ENCODE peak calls at places on chromosomes 11 and 22, in seven cellular contexts. R is GM06990; U is CD4-positive, alpha-beta T cell; W is Peyer's patch; T is B cell; A is colonic mucosa; F is NB4. P is an unnamed sample.
A peak's percentile ranks its signal among the peaks of the same experiment; 100 is the strongest.

GRCh38 chr11:78170413-78170812 is 18.0 kb downstream of the KCTD21 start:
- DNase-seq in R (no peak), U (no peak), W (no peak), T (no peak), A (no peak), F (no peak), P (no peak)

GRCh38 chr22:40008726-40009125 is 14.0 kb downstream of the FAM83F start:
- DNase-seq in R (no peak), U (no peak), W (no peak), T (no peak), A (no peak), F (no peak), P (no peak)

GRCh38 chr22:36796629-36797175 is 20.1 kb downstream of the PVALB start:
- DNase-seq in R (no peak), U (no peak), W (no peak), T (no peak), A (no peak), F (no peak), P (no peak)

GRCh38 chr22:42256930-42257329 is 13.5 kb downstream of the TCF20 start:
- DNase-seq in R (no peak), U (no peak), W (no peak), T (no peak), A (no peak), F (no peak), P (no peak)

GRCh38 chr22:49767355-49768062 is 60.2 kb downstream of the BRD1 start:
- DNase-seq in R (peak; percentile 50), U (no peak), W (no peak), T (no peak), A (no peak), F (peak; percentile 75), P (peak; percentile 15)

GRCh38 chr11:12478743-12479142 is 101.4 kb downstream of the PARVA start:
- DNase-seq in R (no peak), U (no peak), W (no peak), T (no peak), A (no peak), F (no peak), P (no peak)

GRCh38 chr11:72580648-72580950 is 93.6 kb downstream of the PDE2A start:
- DNase-seq in R (no peak), U (no peak), W (no peak), T (no peak), A (no peak), F (no peak), P (no peak)

GRCh38 chr11:108388576-108388975 is 78.8 kb downstream of the C11orf65 start:
- DNase-seq in R (no peak), U (no peak), W (no peak), T (no peak), A (no peak), F (no peak), P (no peak)

GRCh38 chr22:30001459-30001858 is 78.8 kb upstream of the HORMAD2 start:
- DNase-seq in R (no peak), U (no peak), W (no peak), T (no peak), A (peak; percentile 52), F (no peak), P (no peak)

GRCh38 chr11:117691501-117691900 is 105.5 kb downstream of the DSCAML1 start:
- DNase-seq in R (no peak), U (no peak), W (no peak), T (no peak), A (no peak), F (no peak), P (no peak)

GRCh38 chr11:49208006-49208721 is at the start of gene FOLH1:
- DNase-seq in R (peak; percentile 0), U (no peak), W (no peak), T (peak; percentile 4), A (peak; percentile 18), F (no peak), P (no peak)

GRCh38 chr11:22677153-22677890 is 10.9 kb downstream of the GAS2 start:
- DNase-seq in R (no peak), U (no peak), W (no peak), T (no peak), A (no peak), F (peak; percentile 4), P (no peak)

GRCh38 chr11:18078909-18079308 is 27.0 kb downstream of the SAAL1 start:
- DNase-seq in R (no peak), U (no peak), W (no peak), T (no peak), A (no peak), F (no peak), P (no peak)

GRCh38 chr11:27807594-27807993 is 107.3 kb upstream of the BDNF start:
- DNase-seq in R (no peak), U (no peak), W (no peak), T (no peak), A (no peak), F (no peak), P (no peak)

GRCh38 chr11:126992804-126993111 is 7.8 kb downstream of the KIRREL3 start:
- DNase-seq in R (no peak), U (no peak), W (no peak), T (no peak), A (no peak), F (no peak), P (no peak)

GRCh38 chr11:62919476-62919875 is 1.7 kb downstream of the CHRM1 start:
- DNase-seq in R (no peak), U (no peak), W (no peak), T (no peak), A (no peak), F (no peak), P (no peak)

GRCh38 chr22:46454910-46455269 is 82.5 kb downstream of the CELSR1 start:
- DNase-seq in R (no peak), U (no peak), W (no peak), T (no peak), A (no peak), F (no peak), P (no peak)

GRCh38 chr22:36017661-36018091 is 10.9 kb downstream of the RBFOX2 start:
- DNase-seq in R (peak; percentile 24), U (no peak), W (peak; percentile 30), T (peak; percentile 54), A (no peak), F (peak; percentile 51), P (no peak)

DNA sequence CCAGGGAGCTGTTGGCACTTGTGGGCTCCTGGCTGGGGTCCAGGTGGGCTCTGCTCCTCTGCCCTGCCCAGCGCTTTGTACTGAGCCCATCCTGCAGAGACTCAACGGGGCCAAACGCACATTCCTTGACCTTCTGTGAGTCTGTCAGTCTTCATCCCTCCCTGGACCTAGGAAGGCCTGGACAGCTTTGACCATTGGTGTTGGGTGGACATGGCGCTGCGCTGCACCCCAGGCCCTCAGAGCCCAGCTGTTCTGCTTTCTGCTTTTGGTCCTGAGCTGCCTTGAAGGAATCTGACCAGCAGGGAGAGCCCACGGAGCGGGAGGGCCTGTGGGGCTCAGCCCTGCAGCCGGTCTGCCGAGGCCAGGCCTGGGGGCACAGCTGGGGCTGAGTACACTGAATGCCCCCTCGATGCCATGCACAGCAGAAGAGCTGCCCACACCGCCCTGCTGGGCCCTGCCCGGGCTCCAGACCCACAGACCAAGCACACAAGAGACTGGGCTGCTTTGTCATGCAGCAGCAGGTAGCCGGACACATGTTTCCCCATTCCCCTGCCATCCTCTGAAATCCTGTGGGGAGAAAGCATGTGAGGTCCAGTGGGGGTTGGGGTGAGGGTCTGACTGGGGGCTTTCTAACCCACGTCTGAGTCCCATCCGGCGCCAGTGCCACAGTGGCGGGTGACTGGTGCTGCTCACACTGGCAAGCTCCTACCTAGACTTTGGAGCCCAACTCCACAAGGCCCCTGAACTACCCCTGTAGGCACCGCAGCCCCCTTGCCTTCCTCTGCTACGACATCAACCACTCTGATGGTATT is 24.1 kb upstream of the CCDC188 start:
- DNase-seq in R (no peak), U (no peak), W (no peak), T (no peak), A (no peak), F (peak; percentile 32), P (no peak)
- TF ChIP-seq CTCF in R (peak; percentile 13), U (no peak), W (no peak), T (no peak), A (no peak), F (peak; percentile 13), P (no peak)

GRCh38 chr11:121063728-121064127 is 37.3 kb upstream of the TECTA start:
- DNase-seq in R (no peak), U (no peak), W (no peak), T (no peak), A (no peak), F (peak; percentile 7), P (no peak)
- TF ChIP-seq CTCF in R (no peak), U (peak; percentile 37), W (peak; percentile 9), T (peak; percentile 55), A (no peak), F (peak; percentile 11), P (peak; percentile 36)

DNA sequence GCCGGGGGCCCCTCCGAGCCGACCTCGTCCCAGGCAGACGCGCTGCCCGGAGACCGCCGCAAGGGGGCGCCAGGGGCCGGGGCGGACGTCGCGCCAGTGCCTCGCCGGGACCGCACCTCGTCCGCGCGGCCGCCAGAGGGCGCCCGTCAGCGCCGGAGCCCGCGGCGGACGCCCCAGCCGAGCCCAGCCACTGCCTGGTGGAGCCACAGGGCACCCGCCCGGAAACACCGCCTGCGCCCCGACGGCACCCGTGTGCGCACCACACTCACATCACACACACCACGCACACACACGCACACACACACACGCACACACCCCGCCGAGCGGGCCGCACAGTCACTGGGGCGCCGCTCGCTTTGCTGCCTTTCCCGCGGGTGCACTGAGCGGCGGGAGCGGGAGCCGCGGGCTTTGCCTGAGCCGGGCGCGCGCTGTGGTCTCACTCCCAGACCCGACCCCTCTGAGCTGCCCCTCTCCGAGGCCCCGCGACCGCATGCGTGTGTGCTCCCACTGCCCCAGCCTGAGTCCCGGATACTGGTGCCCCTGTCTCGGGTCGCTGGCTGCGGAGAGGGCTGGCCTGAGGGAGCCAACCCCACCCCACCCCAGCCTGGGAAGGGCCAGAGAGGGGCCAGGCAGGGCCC is 449.3 kb downstream of the OPCML start:
- DNase-seq in R (peak; percentile 71), U (peak; percentile 17), W (no peak), T (peak; percentile 54), A (peak; percentile 43), F (peak; percentile 50), P (peak; percentile 34)
- TF ChIP-seq CTCF in R (peak; percentile 10), U (no peak), W (peak; percentile 47), T (peak; percentile 22), A (peak; percentile 44), F (peak; percentile 18), P (peak; percentile 31)

GRCh38 chr11:122811721-122812120 is 26.6 kb upstream of the CRTAM start:
- DNase-seq in R (no peak), U (no peak), W (no peak), T (no peak), A (no peak), F (no peak), P (no peak)

GRCh38 chr11:122807731-122808485 is 30.4 kb upstream of the CRTAM start:
- DNase-seq in R (no peak), U (no peak), W (no peak), T (no peak), A (no peak), F (peak; percentile 23), P (no peak)

GRCh38 chr11:122804796-122805195 is 33.5 kb upstream of the CRTAM start:
- DNase-seq in R (no peak), U (no peak), W (no peak), T (no peak), A (no peak), F (no peak), P (no peak)

GRCh38 chr11:122809861-122810260 is 28.4 kb upstream of the CRTAM start:
- DNase-seq in R (no peak), U (no peak), W (no peak), T (no peak), A (no peak), F (no peak), P (no peak)

DNA sequence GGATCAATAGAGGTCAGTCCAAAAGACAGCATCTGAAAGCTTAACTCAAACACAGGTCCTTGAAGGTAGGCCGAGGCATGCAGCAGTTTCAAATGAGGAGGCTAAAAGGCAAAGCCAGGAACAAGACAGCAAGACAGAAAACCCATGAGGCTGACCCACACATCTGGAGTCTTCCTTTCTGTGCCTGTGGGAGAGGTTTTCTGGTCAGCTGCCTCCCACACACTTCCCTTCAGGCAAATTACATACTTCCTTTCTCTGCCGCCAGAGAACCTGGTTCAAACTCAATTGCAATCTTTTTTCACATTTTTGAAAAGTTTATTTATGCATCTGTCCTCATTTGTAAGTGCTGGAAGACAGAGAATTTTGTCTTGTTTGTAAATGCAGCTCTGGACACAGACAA is 29.8 kb upstream of the CRTAM start:
- DNase-seq in R (peak; percentile 54), U (no peak), W (no peak), T (no peak), A (no peak), F (peak; percentile 91), P (no peak)
- TF ChIP-seq CTCF in R (no peak), U (no peak), W (no peak), T (no peak), A (no peak), F (no peak), P (no peak)

P was measured in natural killer cell.